ENCODE peak calls at places on chromosome 22, in six cellular contexts. L, I, V, O, Y and E are unnamed samples.
A peak's percentile ranks its signal among the peaks of the same experiment; 100 is the strongest.

GRCh38 chr22:50189184-50189848 is 3.6 kb downstream of the TRABD start:
- DNase-seq in L (no peak), I (no peak), V (no peak), O (no peak), Y (no peak), E (no peak)

GRCh38 chr22:17970205-17970708 is 54.1 kb downstream of the MICAL3 start:
- DNase-seq in L (no peak), I (no peak), V (no peak), O (no peak), Y (no peak), E (no peak)

GRCh38 chr22:49534386-49534785 is 293.3 kb downstream of the BRD1 start:
- DNase-seq in L (peak; percentile 32), I (no peak), V (no peak), O (no peak), Y (peak; percentile 47), E (no peak)

GRCh38 chr22:19576460-19577421 is 52.5 kb upstream of the CLDN5 start:
- DNase-seq in L (no peak), I (peak; percentile 49), V (no peak), O (no peak), Y (peak; percentile 75), E (no peak)

GRCh38 chr22:34998921-34999320 is 67.0 kb upstream of the ISX start:
- DNase-seq in L (no peak), I (no peak), V (no peak), O (no peak), Y (no peak), E (no peak)

GRCh38 chr22:31607696-31608095 is 54.3 kb downstream of the PISD start:
- DNase-seq in L (no peak), I (no peak), V (peak; percentile 32), O (no peak), Y (no peak), E (no peak)

GRCh38 chr22:31496735-31497146 is 405 bp downstream of the SFI1 start:
- DNase-seq in L (peak; percentile 73), I (peak; percentile 29), V (peak; percentile 64), O (no peak), Y (no peak), E (peak; percentile 52)

GRCh38 chr22:24088796-24089195 is 77.7 kb downstream of the CABIN1 start:
- DNase-seq in L (peak; percentile 4), I (no peak), V (no peak), O (no peak), Y (peak; percentile 55), E (no peak)

GRCh38 chr22:48981671-48982070 is 846.0 kb downstream of the BRD1 start:
- DNase-seq in L (no peak), I (no peak), V (no peak), O (no peak), Y (no peak), E (no peak)

GRCh38 chr22:41713004-41713403 is 13.7 kb downstream of the MEI1 start:
- DNase-seq in L (no peak), I (no peak), V (no peak), O (peak; percentile 21), Y (no peak), E (no peak)

GRCh38 chr22:39439170-39439569 is 17.6 kb upstream of the MGAT3 start:
- DNase-seq in L (no peak), I (no peak), V (no peak), O (no peak), Y (no peak), E (no peak)

GRCh38 chr22:27773236-27773550 is 28.4 kb downstream of the MN1 start:
- DNase-seq in L (no peak), I (no peak), V (no peak), O (no peak), Y (no peak), E (no peak)

GRCh38 chr22:24067587-24068376 is 56.7 kb downstream of the CABIN1 start:
- DNase-seq in L (peak; percentile 33), I (no peak), V (no peak), O (no peak), Y (no peak), E (peak; percentile 90)

GRCh38 chr22:41001722-41002122 is 50.5 kb downstream of the RBX1 start:
- DNase-seq in L (no peak), I (no peak), V (no peak), O (no peak), Y (no peak), E (no peak)

GRCh38 chr22:45830531-45831245 is 146.3 kb downstream of the WNT7B start:
- DNase-seq in L (no peak), I (no peak), V (no peak), O (no peak), Y (no peak), E (no peak)

GRCh38 chr22:45833613-45834012 is 143.3 kb downstream of the WNT7B start:
- DNase-seq in L (no peak), I (no peak), V (no peak), O (no peak), Y (no peak), E (no peak)

GRCh38 chr22:45831394-45831793 is 145.6 kb downstream of the WNT7B start:
- DNase-seq in L (no peak), I (no peak), V (no peak), O (peak; percentile 6), Y (no peak), E (no peak)

GRCh38 chr22:45832959-45833580 is 143.9 kb downstream of the WNT7B start:
- DNase-seq in L (no peak), I (no peak), V (no peak), O (no peak), Y (no peak), E (no peak)

GRCh38 chr22:45832180-45832579 is 144.8 kb downstream of the WNT7B start:
- DNase-seq in L (no peak), I (no peak), V (no peak), O (no peak), Y (peak; percentile 74), E (no peak)
- TF ChIP-seq CTCF in L (no peak), I (no peak), V (no peak), O (peak; percentile 21), Y (peak; percentile 67), E (no peak)

GRCh38 chr22:43946391-43946680 is 8.9 kb upstream of the SAMM50 start:
- DNase-seq in L (no peak), I (no peak), V (no peak), O (no peak), Y (no peak), E (no peak)

GRCh38 chr22:43951966-43952365 is 3.3 kb upstream of the SAMM50 start:
- DNase-seq in L (no peak), I (no peak), V (no peak), O (no peak), Y (peak; percentile 67), E (no peak)

GRCh38 chr22:43951391-43951790 is 3.9 kb upstream of the SAMM50 start:
- DNase-seq in L (no peak), I (no peak), V (no peak), O (no peak), Y (no peak), E (no peak)

GRCh38 chr22:43945632-43946390 is 9.4 kb upstream of the SAMM50 start:
- DNase-seq in L (peak; percentile 78), I (peak; percentile 35), V (peak; percentile 74), O (peak; percentile 41), Y (peak; percentile 90), E (peak; percentile 70)

DNA sequence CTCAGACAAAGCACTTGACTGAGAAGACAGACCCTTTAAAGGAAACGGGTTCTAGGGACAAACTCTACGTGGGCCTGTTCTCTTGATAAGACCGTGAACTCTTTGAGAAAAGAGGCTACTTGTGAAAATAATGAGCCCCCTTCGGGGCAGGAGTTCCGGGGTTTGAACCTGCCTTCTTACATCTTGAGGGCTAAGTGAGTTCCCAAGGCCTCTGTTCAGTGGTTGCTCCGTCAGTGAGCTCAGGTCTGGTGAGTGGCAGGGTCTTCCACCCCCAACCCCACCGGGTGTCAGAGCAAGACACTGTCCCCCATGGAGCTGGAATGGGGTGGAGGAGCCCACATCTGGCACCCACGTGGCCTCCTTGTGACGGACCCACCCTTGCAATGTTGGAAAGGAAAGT is 6.4 kb upstream of the SAMM50 start:
- DNase-seq in L (no peak), I (no peak), V (no peak), O (no peak), Y (no peak), E (no peak)
- H3K4me1 ChIP-seq in L (no peaks in the 10 kb centered on the region), I (no peaks in the 10 kb centered on the region), V (no peaks in the 10 kb centered on the region), O (no peaks in the 10 kb centered on the region), Y (no peaks in the 10 kb centered on the region), E (no peaks in the 10 kb centered on the region)

DNA sequence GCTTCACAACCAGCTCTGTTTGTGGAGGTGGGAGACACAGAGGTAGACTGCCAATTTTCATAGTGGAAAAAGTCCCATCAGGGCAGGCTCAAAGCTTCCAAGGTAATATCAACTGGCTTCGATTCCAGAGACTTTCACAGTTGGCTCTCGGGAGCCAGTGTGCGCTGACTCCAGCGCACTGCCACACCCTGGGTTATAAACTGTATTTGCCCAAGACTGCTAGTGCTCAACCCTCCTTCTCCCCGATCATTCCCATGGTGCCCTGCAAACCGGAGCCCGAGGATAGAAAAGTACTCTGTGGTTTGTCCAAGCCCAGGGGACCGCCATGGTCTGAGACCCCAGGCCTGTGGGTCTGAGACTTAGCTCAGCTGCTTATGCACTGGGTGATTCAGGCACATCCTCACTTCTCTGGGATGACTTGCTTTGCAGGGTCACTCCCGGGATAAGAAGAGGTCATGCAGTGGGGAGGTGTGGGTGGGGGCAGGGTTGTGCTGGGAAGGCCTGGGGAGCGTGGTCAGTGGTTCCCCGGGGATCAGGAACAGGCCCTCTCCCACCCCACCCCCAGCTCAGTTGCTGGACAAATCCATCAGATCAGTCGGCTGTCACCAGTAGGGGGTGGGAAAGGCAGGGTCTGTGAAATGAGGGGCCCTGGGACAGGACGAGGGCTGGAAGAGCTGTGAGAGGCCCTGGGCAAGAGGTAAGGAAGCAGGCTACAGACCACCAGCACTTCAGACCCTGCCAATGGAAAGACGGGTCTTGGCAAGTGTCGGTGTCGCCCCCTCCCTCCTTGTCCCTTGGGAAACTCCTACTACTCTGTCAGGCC is 26.7 kb upstream of the PICK1 start:
- DNase-seq in L (no peak), I (no peak), V (no peak), O (no peak), Y (peak; percentile 74), E (no peak)
- H3K27ac ChIP-seq in L (no peak overlapping the region), I (no peak overlapping the region), V (no peak overlapping the region), O (no peak overlapping the region), Y (no peak overlapping the region), E (no peak overlapping the region)

GRCh38 chr22:25898707-25899365 is 156.8 kb downstream of the MYO18B start:
- DNase-seq in L (no peak), I (no peak), V (no peak), O (peak; percentile 8), Y (peak; percentile 77), E (no peak)
- TF ChIP-seq CTCF in L (peak; percentile 17), I (no peak), V (peak; percentile 7), O (peak; percentile 63), Y (peak; percentile 78), E (peak; percentile 9)

GRCh38 chr22:42720263-42721044 is at the start of gene A4GALT:
- DNase-seq in L (no peak), I (peak; percentile 40), V (no peak), O (no peak), Y (peak; percentile 75), E (no peak)

GRCh38 chr22:42717197-42717967 is 3.3 kb downstream of the A4GALT start:
- DNase-seq in L (no peak), I (no peak), V (no peak), O (no peak), Y (peak; percentile 90), E (no peak)

GRCh38 chr22:42719656-42720262 is 911 bp downstream of the A4GALT start:
- DNase-seq in L (no peak), I (no peak), V (no peak), O (no peak), Y (peak; percentile 77), E (no peak)

GRCh38 chr22:42721045-42721434 is 370 bp upstream of the A4GALT start:
- DNase-seq in L (no peak), I (no peak), V (no peak), O (no peak), Y (no peak), E (no peak)

GRCh38 chr22:42719133-42719532 is 1.5 kb downstream of the A4GALT start:
- DNase-seq in L (no peak), I (peak; percentile 55), V (no peak), O (no peak), Y (peak; percentile 48), E (no peak)
- H3K4me1 ChIP-seq in L (peaks cover 8% of the 10 kb centered on the region), I (peaks cover 51% of the 10 kb centered on the region), V (peaks cover 31% of the 10 kb centered on the region), O (peaks cover 31% of the 10 kb centered on the region), Y (no peaks in the 10 kb centered on the region), E (no peaks in the 10 kb centered on the region)